ENCODE peak calls at places on chromosomes 5 and 9, in nine cellular contexts. One of them, this sample, is unnamed.

GRCh38 chr5:78005021-78005785 is 229.1 kb upstream of the TBCA start:
- DNase-seq in lung: no peak
- DNase-seq in choroid plexus epithelial cell: peak
- DNase-seq in CD4-positive, CD25-positive, alpha-beta regulatory T cell: no peak
- DNase-seq in lower leg skin: no peak
- DNase-seq in tibial artery: no peak
- DNase-seq in astrocyte: peak
- DNase-seq in GM23248: peak
- DNase-seq in AG04449: no peak
- DNase-seq in this sample: no peak

GRCh38 chr9:89626741-89627265 is 22.0 kb downstream of the GADD45G start:
- DNase-seq in lung: no peak
- DNase-seq in choroid plexus epithelial cell: no peak
- DNase-seq in CD4-positive, CD25-positive, alpha-beta regulatory T cell: no peak
- DNase-seq in lower leg skin: no peak
- DNase-seq in tibial artery: no peak
- DNase-seq in astrocyte: no peak
- DNase-seq in GM23248: no peak
- DNase-seq in AG04449: no peak
- DNase-seq in this sample: no peak

GRCh38 chr9:134887219-134887618 is 6.6 kb downstream of the FCN2 start:
- DNase-seq in lung: peak
- DNase-seq in choroid plexus epithelial cell: no peak
- DNase-seq in CD4-positive, CD25-positive, alpha-beta regulatory T cell: no peak
- DNase-seq in lower leg skin: no peak
- DNase-seq in tibial artery: no peak
- DNase-seq in astrocyte: no peak
- DNase-seq in GM23248: no peak
- DNase-seq in AG04449: no peak
- DNase-seq in this sample: no peak

GRCh38 chr5:17216176-17216973 is 1.1 kb upstream of the BASP1 start:
- DNase-seq in lung: peak
- DNase-seq in choroid plexus epithelial cell: peak
- DNase-seq in CD4-positive, CD25-positive, alpha-beta regulatory T cell: peak
- DNase-seq in lower leg skin: peak
- DNase-seq in tibial artery: peak
- DNase-seq in astrocyte: no peak
- DNase-seq in GM23248: peak
- DNase-seq in AG04449: no peak
- DNase-seq in this sample: no peak

GRCh38 chr5:55160493-55161209 is 680 bp downstream of the GPX8 start:
- DNase-seq in lung: no peak
- DNase-seq in choroid plexus epithelial cell: peak
- DNase-seq in CD4-positive, CD25-positive, alpha-beta regulatory T cell: no peak
- DNase-seq in lower leg skin: peak
- DNase-seq in tibial artery: peak
- DNase-seq in astrocyte: peak
- DNase-seq in GM23248: peak
- DNase-seq in AG04449: peak
- DNase-seq in this sample: peak

GRCh38 chr9:4137234-4137633 is 162.6 kb downstream of the GLIS3 start:
- DNase-seq in lung: no peak
- DNase-seq in choroid plexus epithelial cell: peak
- DNase-seq in CD4-positive, CD25-positive, alpha-beta regulatory T cell: no peak
- DNase-seq in lower leg skin: no peak
- DNase-seq in tibial artery: no peak
- DNase-seq in astrocyte: peak
- DNase-seq in GM23248: peak
- DNase-seq in AG04449: peak
- DNase-seq in this sample: peak

GRCh38 chr5:107219993-107220392 is 450.7 kb downstream of the EFNA5 start:
- DNase-seq in lung: no peak
- DNase-seq in choroid plexus epithelial cell: no peak
- DNase-seq in CD4-positive, CD25-positive, alpha-beta regulatory T cell: no peak
- DNase-seq in lower leg skin: no peak
- DNase-seq in tibial artery: no peak
- DNase-seq in astrocyte: peak
- DNase-seq in GM23248: no peak
- DNase-seq in AG04449: no peak
- DNase-seq in this sample: no peak

GRCh38 chr9:13049223-13049622 is 230.3 kb downstream of the MPDZ start:
- DNase-seq in lung: no peak
- DNase-seq in choroid plexus epithelial cell: peak
- DNase-seq in CD4-positive, CD25-positive, alpha-beta regulatory T cell: no peak
- DNase-seq in lower leg skin: no peak
- DNase-seq in tibial artery: no peak
- DNase-seq in astrocyte: peak
- DNase-seq in GM23248: no peak
- DNase-seq in AG04449: no peak
- DNase-seq in this sample: no peak

GRCh38 chr5:62340392-62340791 is 34.4 kb downstream of the KIF2A start:
- DNase-seq in lung: no peak
- DNase-seq in choroid plexus epithelial cell: peak
- DNase-seq in CD4-positive, CD25-positive, alpha-beta regulatory T cell: no peak
- DNase-seq in lower leg skin: no peak
- DNase-seq in tibial artery: no peak
- DNase-seq in astrocyte: no peak
- DNase-seq in GM23248: peak
- DNase-seq in AG04449: no peak
- DNase-seq in this sample: no peak

GRCh38 chr5:171965740-171966139 is 40.7 kb downstream of the FBXW11 start:
- DNase-seq in lung: no peak
- DNase-seq in choroid plexus epithelial cell: no peak
- DNase-seq in CD4-positive, CD25-positive, alpha-beta regulatory T cell: no peak
- DNase-seq in lower leg skin: no peak
- DNase-seq in tibial artery: no peak
- DNase-seq in astrocyte: no peak
- DNase-seq in GM23248: no peak
- DNase-seq in AG04449: no peak
- DNase-seq in this sample: no peak

GRCh38 chr9:16133556-16134227 is 580.8 kb downstream of the CCDC171 start:
- DNase-seq in lung: peak
- DNase-seq in choroid plexus epithelial cell: peak
- DNase-seq in CD4-positive, CD25-positive, alpha-beta regulatory T cell: no peak
- DNase-seq in lower leg skin: no peak
- DNase-seq in tibial artery: peak
- DNase-seq in astrocyte: peak
- DNase-seq in GM23248: peak
- DNase-seq in AG04449: no peak
- DNase-seq in this sample: no peak

GRCh38 chr9:23308114-23308513 is 517.9 kb downstream of the ELAVL2 start:
- DNase-seq in lung: no peak
- DNase-seq in choroid plexus epithelial cell: no peak
- DNase-seq in CD4-positive, CD25-positive, alpha-beta regulatory T cell: no peak
- DNase-seq in lower leg skin: no peak
- DNase-seq in tibial artery: no peak
- DNase-seq in astrocyte: no peak
- DNase-seq in GM23248: peak
- DNase-seq in AG04449: no peak
- DNase-seq in this sample: no peak

GRCh38 chr9:70480405-70480980 is 66.0 kb upstream of the KLF9 start:
- DNase-seq in lung: peak
- DNase-seq in choroid plexus epithelial cell: peak
- DNase-seq in CD4-positive, CD25-positive, alpha-beta regulatory T cell: no peak
- DNase-seq in lower leg skin: peak
- DNase-seq in tibial artery: peak
- DNase-seq in astrocyte: peak
- DNase-seq in GM23248: peak
- DNase-seq in AG04449: no peak
- DNase-seq in this sample: peak

GRCh38 chr5:59464969-59465368 is 428.6 kb downstream of the PDE4D start:
- DNase-seq in lung: no peak
- DNase-seq in choroid plexus epithelial cell: no peak
- DNase-seq in CD4-positive, CD25-positive, alpha-beta regulatory T cell: no peak
- DNase-seq in lower leg skin: no peak
- DNase-seq in tibial artery: no peak
- DNase-seq in astrocyte: no peak
- DNase-seq in GM23248: no peak
- DNase-seq in AG04449: no peak
- DNase-seq in this sample: no peak

GRCh38 chr5:102715405-102715804 is 39.7 kb upstream of the PAM start:
- DNase-seq in lung: no peak
- DNase-seq in choroid plexus epithelial cell: peak
- DNase-seq in CD4-positive, CD25-positive, alpha-beta regulatory T cell: no peak
- DNase-seq in lower leg skin: peak
- DNase-seq in tibial artery: no peak
- DNase-seq in astrocyte: peak
- DNase-seq in GM23248: peak
- DNase-seq in AG04449: no peak
- DNase-seq in this sample: peak

GRCh38 chr5:36705055-36705454 is 98.6 kb downstream of the SLC1A3 start:
- DNase-seq in lung: no peak
- DNase-seq in choroid plexus epithelial cell: no peak
- DNase-seq in CD4-positive, CD25-positive, alpha-beta regulatory T cell: no peak
- DNase-seq in lower leg skin: no peak
- DNase-seq in tibial artery: no peak
- DNase-seq in astrocyte: no peak
- DNase-seq in GM23248: no peak
- DNase-seq in AG04449: no peak
- DNase-seq in this sample: no peak

GRCh38 chr9:121658166-121658565 is 6.7 kb downstream of the DAB2IP start:
- DNase-seq in lung: no peak
- DNase-seq in choroid plexus epithelial cell: no peak
- DNase-seq in CD4-positive, CD25-positive, alpha-beta regulatory T cell: no peak
- DNase-seq in lower leg skin: no peak
- DNase-seq in tibial artery: no peak
- DNase-seq in astrocyte: no peak
- DNase-seq in GM23248: peak
- DNase-seq in AG04449: no peak
- DNase-seq in this sample: no peak

GRCh38 chr5:137385064-137385463 is 114.1 kb downstream of the SPOCK1 start:
- DNase-seq in lung: no peak
- DNase-seq in choroid plexus epithelial cell: no peak
- DNase-seq in CD4-positive, CD25-positive, alpha-beta regulatory T cell: no peak
- DNase-seq in lower leg skin: no peak
- DNase-seq in tibial artery: no peak
- DNase-seq in astrocyte: no peak
- DNase-seq in GM23248: no peak
- DNase-seq in AG04449: no peak
- DNase-seq in this sample: no peak
- H3K4me3 ChIP-seq in lung: no peak
- H3K4me3 ChIP-seq in choroid plexus epithelial cell: no peak
- H3K4me3 ChIP-seq in CD4-positive, CD25-positive, alpha-beta regulatory T cell: no peak
- H3K4me3 ChIP-seq in lower leg skin: no peak
- H3K4me3 ChIP-seq in tibial artery: no peak
- H3K4me3 ChIP-seq in astrocyte: no peak
- H3K4me3 ChIP-seq in GM23248: no peak
- H3K4me3 ChIP-seq in AG04449: no peak
- H3K4me3 ChIP-seq in this sample: no peak

GRCh38 chr9:137299938-137300337 is 2.1 kb downstream of the NRARP start:
- DNase-seq in lung: no peak
- DNase-seq in choroid plexus epithelial cell: no peak
- DNase-seq in CD4-positive, CD25-positive, alpha-beta regulatory T cell: no peak
- DNase-seq in lower leg skin: peak
- DNase-seq in tibial artery: no peak
- DNase-seq in astrocyte: no peak
- DNase-seq in GM23248: no peak
- DNase-seq in AG04449: no peak
- DNase-seq in this sample: no peak

GRCh38 chr9:137301086-137301947 is 754 bp downstream of the NRARP start:
- DNase-seq in lung: no peak
- DNase-seq in choroid plexus epithelial cell: peak
- DNase-seq in CD4-positive, CD25-positive, alpha-beta regulatory T cell: no peak
- DNase-seq in lower leg skin: no peak
- DNase-seq in tibial artery: no peak
- DNase-seq in astrocyte: peak
- DNase-seq in GM23248: peak
- DNase-seq in AG04449: no peak
- DNase-seq in this sample: no peak

GRCh38 chr9:137302176-137303030 is at the start of gene NRARP:
- DNase-seq in lung: peak
- DNase-seq in choroid plexus epithelial cell: peak
- DNase-seq in CD4-positive, CD25-positive, alpha-beta regulatory T cell: peak
- DNase-seq in lower leg skin: peak
- DNase-seq in tibial artery: peak
- DNase-seq in astrocyte: peak
- DNase-seq in GM23248: peak
- DNase-seq in AG04449: no peak
- DNase-seq in this sample: no peak

GRCh38 chr9:137298983-137299521 is 3.0 kb downstream of the NRARP start:
- DNase-seq in lung: no peak
- DNase-seq in choroid plexus epithelial cell: no peak
- DNase-seq in CD4-positive, CD25-positive, alpha-beta regulatory T cell: no peak
- DNase-seq in lower leg skin: peak
- DNase-seq in tibial artery: no peak
- DNase-seq in astrocyte: no peak
- DNase-seq in GM23248: no peak
- DNase-seq in AG04449: no peak
- DNase-seq in this sample: no peak

DNA sequence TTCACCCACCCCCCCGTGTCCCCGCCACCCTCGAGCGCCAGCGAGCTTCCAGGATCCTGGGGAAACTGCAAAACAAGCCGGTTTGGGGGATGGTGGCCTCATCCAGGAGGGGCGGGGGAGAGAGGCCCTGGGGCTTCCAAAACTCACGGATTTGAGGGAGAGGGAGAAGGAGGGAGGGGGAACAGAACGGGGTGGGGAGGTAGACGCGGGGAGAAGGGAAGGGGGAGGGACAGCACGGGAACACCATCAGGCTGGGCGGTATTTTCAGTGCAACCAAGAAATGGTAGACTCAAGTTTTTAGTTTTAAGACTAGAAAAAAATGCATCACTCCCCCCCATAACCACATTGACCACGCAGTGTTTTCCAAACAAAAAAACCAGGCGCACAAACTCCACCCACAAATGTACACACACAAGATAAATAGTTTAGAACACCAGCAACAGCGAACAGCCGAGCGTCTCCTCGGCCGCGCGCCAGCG is 1.4 kb downstream of the NRARP start:
- DNase-seq in lung: no peak
- DNase-seq in choroid plexus epithelial cell: no peak
- DNase-seq in CD4-positive, CD25-positive, alpha-beta regulatory T cell: no peak
- DNase-seq in lower leg skin: peak
- DNase-seq in tibial artery: no peak
- DNase-seq in astrocyte: no peak
- DNase-seq in GM23248: no peak
- DNase-seq in AG04449: no peak
- DNase-seq in this sample: no peak
- H3K4me3 ChIP-seq in lung: peak
- H3K4me3 ChIP-seq in choroid plexus epithelial cell: peak
- H3K4me3 ChIP-seq in CD4-positive, CD25-positive, alpha-beta regulatory T cell: peak
- H3K4me3 ChIP-seq in lower leg skin: peak
- H3K4me3 ChIP-seq in tibial artery: peak
- H3K4me3 ChIP-seq in astrocyte: peak
- H3K4me3 ChIP-seq in GM23248: peak
- H3K4me3 ChIP-seq in AG04449: peak
- H3K4me3 ChIP-seq in this sample: peak

GRCh38 chr5:73626814-73627313 is 868 bp downstream of the ARHGEF28 start:
- DNase-seq in lung: no peak
- DNase-seq in choroid plexus epithelial cell: no peak
- DNase-seq in CD4-positive, CD25-positive, alpha-beta regulatory T cell: no peak
- DNase-seq in lower leg skin: no peak
- DNase-seq in tibial artery: no peak
- DNase-seq in astrocyte: no peak
- DNase-seq in GM23248: no peak
- DNase-seq in AG04449: no peak
- DNase-seq in this sample: no peak
- H3K4me3 ChIP-seq in lung: peak
- H3K4me3 ChIP-seq in choroid plexus epithelial cell: peak
- H3K4me3 ChIP-seq in CD4-positive, CD25-positive, alpha-beta regulatory T cell: no peak
- H3K4me3 ChIP-seq in lower leg skin: no peak
- H3K4me3 ChIP-seq in tibial artery: peak
- H3K4me3 ChIP-seq in astrocyte: peak
- H3K4me3 ChIP-seq in GM23248: peak
- H3K4me3 ChIP-seq in AG04449: peak
- H3K4me3 ChIP-seq in this sample: peak

GRCh38 chr9:82088591-82088990 is 100.0 kb downstream of the SPATA31D1 start:
- DNase-seq in lung: no peak
- DNase-seq in choroid plexus epithelial cell: no peak
- DNase-seq in CD4-positive, CD25-positive, alpha-beta regulatory T cell: no peak
- DNase-seq in lower leg skin: no peak
- DNase-seq in tibial artery: no peak
- DNase-seq in astrocyte: no peak
- DNase-seq in GM23248: no peak
- DNase-seq in AG04449: no peak
- DNase-seq in this sample: no peak
- H3K4me3 ChIP-seq in lung: no peak
- H3K4me3 ChIP-seq in choroid plexus epithelial cell: no peak
- H3K4me3 ChIP-seq in CD4-positive, CD25-positive, alpha-beta regulatory T cell: no peak
- H3K4me3 ChIP-seq in lower leg skin: no peak
- H3K4me3 ChIP-seq in tibial artery: no peak
- H3K4me3 ChIP-seq in astrocyte: no peak
- H3K4me3 ChIP-seq in GM23248: no peak
- H3K4me3 ChIP-seq in AG04449: no peak
- H3K4me3 ChIP-seq in this sample: no peak

This sample was measured in skeletal muscle cell.